ENCODE peak calls at places on chromosomes 3 and 15, in seven cellular contexts. D is IMR-90, O is body of pancreas, F is psoas muscle, J is pancreas, R is A673, M is gastrocnemius medialis. A is an unnamed sample. For H3K4me1, the result is how much of the 10 kb centered on the place peaks cover.

GRCh38 chr15:57444877-57445513 is 68.7 kb downstream of the CGNL1 start:
- DNase-seq in J (no peak), D (no peak), O (no peak), M (peak), R (peak), F (no peak), A (no peak)

GRCh38 chr3:73580343-73580742 is 44.4 kb downstream of the PDZRN3 start:
- DNase-seq in D (peak), F (no peak), R (no peak), M (peak), O (peak), J (no peak), A (no peak)

GRCh38 chr15:66646308-66646707 is 55.7 kb upstream of the SMAD6 start:
- DNase-seq in D (no peak), R (no peak), F (no peak), O (no peak), J (no peak), M (no peak), A (no peak)

GRCh38 chr3:21447471-21448205 is 303.4 kb downstream of the ZNF385D start:
- DNase-seq in D (peak), J (no peak), R (no peak), F (no peak), M (no peak), O (no peak), A (no peak)

GRCh38 chr3:39849992-39850706 is 40.7 kb downstream of the MYRIP start:
- DNase-seq in R (no peak), F (no peak), J (no peak), D (no peak), M (no peak), O (no peak), A (no peak)

GRCh38 chr15:70212288-70212962 is 114.7 kb upstream of the TLE3 start:
- DNase-seq in O (no peak), M (no peak), J (no peak), D (no peak), F (no peak), R (no peak), A (peak)

GRCh38 chr15:79089890-79090486 is 592 bp downstream of the RASGRF1 start:
- DNase-seq in M (no peak), O (no peak), D (no peak), F (no peak), R (peak), J (no peak), A (no peak)

GRCh38 chr3:4757056-4757948 is 221.9 kb upstream of the BHLHE40 start:
- DNase-seq in R (no peak), M (no peak), D (no peak), F (no peak), J (no peak), O (peak), A (no peak)

GRCh38 chr15:65401607-65402240 is 21.0 kb downstream of the IGDCC4 start:
- DNase-seq in F (peak), J (no peak), D (no peak), R (no peak), O (no peak), M (no peak), A (no peak)

GRCh38 chr3:55180936-55181535 is 253.2 kb upstream of the LRTM1 start:
- DNase-seq in D (no peak), F (no peak), M (no peak), R (peak), J (no peak), O (peak), A (no peak)

GRCh38 chr3:46763178-46763577 is 45.5 kb upstream of the PRSS50 start:
- DNase-seq in R (no peak), D (no peak), J (no peak), M (no peak), O (no peak), F (no peak), A (no peak)

GRCh38 chr3:123337226-123337625 is 111.7 kb downstream of the ADCY5 start:
- DNase-seq in F (peak), O (no peak), J (peak), R (no peak), M (no peak), D (no peak), A (no peak)

GRCh38 chr3:169564883-169565282 is 98.6 kb downstream of the MECOM start:
- DNase-seq in D (no peak), J (no peak), F (no peak), O (no peak), R (no peak), M (no peak), A (no peak)

GRCh38 chr15:57118013-57118799 is 199.8 kb downstream of the TCF12 start:
- DNase-seq in R (peak), M (no peak), O (no peak), J (no peak), D (peak), F (no peak), A (no peak)

GRCh38 chr3:64242435-64242834 is 17.2 kb upstream of the PRICKLE2 start:
- DNase-seq in D (no peak), R (no peak), M (no peak), J (no peak), O (peak), F (no peak), A (peak)

GRCh38 chr15:31776039-31776438 is 254.3 kb upstream of the CHRNA7 start:
- DNase-seq in J (no peak), O (no peak), M (no peak), F (no peak), R (no peak), D (no peak), A (no peak)

GRCh38 chr15:53978248-53978906 is at the start of gene UNC13C:
- DNase-seq in D (no peak), R (no peak), O (peak), F (peak), M (peak), J (peak), A (no peak)
- TF ChIP-seq CTCF in D (no peak), R (no peak), O (no peak), F (no peak), M (no peak), J (no peak), A (no peak)

GRCh38 chr3:138609898-138610266 is 1.3 kb downstream of the FAIM start:
- DNase-seq in M (no peak), R (no peak), D (no peak), J (no peak), F (no peak), O (no peak), A (no peak)
- H3K27ac ChIP-seq in M (peak), R (no peak), D (no peak), J (peak), F (peak), O (peak), A (peak)

GRCh38 chr3:48466386-48467109 is 20.0 kb downstream of the ATRIP start:
- DNase-seq in M (peak), O (peak), D (no peak), R (no peak), J (peak), F (peak), A (no peak)

GRCh38 chr3:48469046-48469915 is 22.7 kb downstream of the ATRIP start:
- DNase-seq in M (peak), R (no peak), D (no peak), F (no peak), J (no peak), O (no peak), A (no peak)

GRCh38 chr3:48467110-48467454 is 20.5 kb downstream of the ATRIP start:
- DNase-seq in F (no peak), M (no peak), O (no peak), D (no peak), J (no peak), R (no peak), A (no peak)

GRCh38 chr3:48467473-48468267 is 21.1 kb downstream of the ATRIP start:
- DNase-seq in D (no peak), O (no peak), R (no peak), F (no peak), M (no peak), J (no peak), A (no peak)

GRCh38 chr3:48468329-48468731 is 21.8 kb downstream of the ATRIP start:
- DNase-seq in J (no peak), O (peak), F (no peak), R (no peak), D (no peak), M (no peak), A (no peak)
- H3K4me1 ChIP-seq in J (under half), O (half or more), F (under half), R (under half), D (under half), M (half or more), A (under half)

GRCh38 chr3:25861566-25861965 is 71.7 kb downstream of the OXSM start:
- DNase-seq in F (no peak), J (no peak), M (no peak), O (no peak), D (no peak), R (no peak), A (no peak)

GRCh38 chr3:25854214-25854613 is 64.3 kb downstream of the OXSM start:
- DNase-seq in D (peak), R (no peak), F (no peak), O (no peak), M (no peak), J (no peak), A (no peak)

GRCh38 chr3:25854635-25855034 is 64.7 kb downstream of the OXSM start:
- DNase-seq in M (no peak), F (no peak), D (peak), O (no peak), J (no peak), R (no peak), A (no peak)

GRCh38 chr3:25855281-25855680 is 65.4 kb downstream of the OXSM start:
- DNase-seq in J (no peak), D (peak), F (no peak), R (no peak), M (no peak), O (no peak), A (no peak)

GRCh38 chr3:25856902-25857518 is 67.1 kb downstream of the OXSM start:
- DNase-seq in F (no peak), D (peak), J (no peak), R (peak), O (peak), M (no peak), A (no peak)
- TF ChIP-seq CTCF in F (peak), D (peak), J (peak), R (peak), O (peak), M (peak), A (peak)

DNA sequence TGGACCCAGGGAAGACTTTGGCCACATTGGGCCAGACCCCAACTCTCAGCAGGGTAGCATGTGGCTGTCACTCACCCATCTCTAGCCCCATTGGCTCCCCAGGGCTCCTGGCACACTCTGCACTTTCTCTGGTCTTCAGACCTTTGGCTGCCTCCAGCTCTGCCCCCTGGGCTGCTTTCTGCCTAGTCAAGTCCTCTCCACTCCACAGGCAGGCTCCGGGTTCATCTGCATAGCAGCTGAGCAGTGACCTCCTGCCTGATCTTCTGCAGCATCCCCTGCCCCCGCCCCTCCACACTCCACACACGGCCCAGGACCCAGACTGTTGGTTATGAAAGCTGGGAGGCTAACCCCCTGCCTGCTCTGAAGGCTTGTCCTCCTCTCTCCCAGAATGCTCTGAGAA is 8.4 kb upstream of the C15orf39 start:
- DNase-seq in R (no peak), M (no peak), F (no peak), O (peak), D (no peak), J (no peak), A (no peak)
- H3K27ac ChIP-seq in R (no peak), M (no peak), F (no peak), O (no peak), D (no peak), J (no peak), A (no peak)

GRCh38 chr15:99140590-99140989 is 35.7 kb downstream of the SYNM start:
- DNase-seq in M (no peak), R (no peak), O (no peak), F (no peak), J (no peak), D (no peak), A (no peak)

GRCh38 chr15:99142562-99142961 is 37.7 kb downstream of the SYNM start:
- DNase-seq in F (no peak), D (no peak), M (no peak), O (no peak), R (no peak), J (no peak), A (no peak)

GRCh38 chr15:99143230-99143629 is 38.4 kb downstream of the SYNM start:
- DNase-seq in R (no peak), J (no peak), O (no peak), M (no peak), F (no peak), D (no peak), A (no peak)

GRCh38 chr15:99143655-99144610 is 39.1 kb downstream of the SYNM start:
- DNase-seq in M (peak), R (no peak), F (peak), O (peak), J (no peak), D (peak), A (peak)

DNA sequence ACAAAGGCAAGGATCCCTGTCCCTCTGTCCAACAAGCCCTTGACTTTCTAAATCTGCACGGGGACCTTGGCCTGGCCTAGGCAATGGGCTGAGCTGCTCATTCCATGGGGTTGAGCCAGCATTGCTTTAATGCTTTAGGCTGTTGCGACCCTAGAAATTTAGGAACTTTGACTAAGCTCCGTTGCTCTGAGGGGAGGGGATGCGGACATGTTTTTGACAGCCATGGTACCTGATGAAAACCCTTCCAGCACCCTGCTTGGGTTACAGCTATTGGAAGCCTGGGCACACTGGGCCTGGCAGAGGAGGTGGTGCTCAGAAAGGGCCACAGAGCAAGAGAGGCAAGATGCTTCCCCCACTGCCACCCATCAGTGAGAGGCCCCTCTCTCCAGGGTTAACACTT is 37.1 kb downstream of the SYNM start:
- DNase-seq in D (no peak), F (no peak), R (no peak), O (no peak), M (no peak), J (no peak), A (no peak)
- H3K4me1 ChIP-seq in D (under half), F (under half), R (under half), O (under half), M (under half), J (under half), A (under half)

GRCh38 chr3:129612350-129613204 is 6.1 kb upstream of the PLXND1 start:
- DNase-seq in R (no peak), O (no peak), J (no peak), M (no peak), F (peak), D (peak), A (no peak)

GRCh38 chr3:129613205-129613740 is 6.8 kb upstream of the PLXND1 start:
- DNase-seq in J (no peak), F (peak), O (no peak), M (no peak), D (no peak), R (no peak), A (no peak)

GRCh38 chr3:129611446-129611800 is 4.9 kb upstream of the PLXND1 start:
- DNase-seq in R (no peak), M (no peak), F (no peak), J (no peak), O (no peak), D (no peak), A (no peak)

GRCh38 chr3:129610276-129610675 is 3.8 kb upstream of the PLXND1 start:
- DNase-seq in J (no peak), R (no peak), D (no peak), M (no peak), O (no peak), F (no peak), A (no peak)

GRCh38 chr3:129611812-129612349 is 5.4 kb upstream of the PLXND1 start:
- DNase-seq in M (no peak), F (peak), D (peak), R (no peak), J (no peak), O (no peak), A (no peak)
- TF ChIP-seq CTCF in M (no peak), F (no peak), D (peak), R (no peak), J (no peak), O (no peak), A (no peak)